ENCODE peak calls at places on chromosomes 11 and 22, in eight cellular contexts. W is cardiac muscle cell, M is esophagus muscularis mucosa, E is AG09309, R is psoas muscle, S is activated B cell treated with CpG ODN at 0.5 μM for 24 hours, T is AG10803, Y is GM10248. C is an unnamed sample.

GRCh38 chr22:29704528-29705285 is 15.1 kb upstream of the CABP7 start:
- DNase-seq in S (no peak), W (peak), Y (no peak), M (no peak), T (peak), R (no peak), E (no peak), C (no peak)

GRCh38 chr11:68750197-68750987 is 928 bp downstream of the TESMIN start:
- DNase-seq in R (peak), W (no peak), E (no peak), Y (no peak), S (peak), M (no peak), T (no peak), C (no peak)

GRCh38 chr22:45891471-45891995 is 85.4 kb downstream of the WNT7B start:
- DNase-seq in E (no peak), T (no peak), M (no peak), S (no peak), Y (no peak), R (peak), W (no peak), C (no peak)

GRCh38 chr11:59669611-59670009 is 773 bp upstream of the PATL1 start:
- DNase-seq in T (peak), M (no peak), W (peak), Y (no peak), S (no peak), R (no peak), E (no peak), C (peak)

GRCh38 chr22:37781434-37782059 is 26.2 kb upstream of the GCAT start:
- DNase-seq in M (no peak), W (no peak), Y (no peak), S (no peak), T (no peak), R (no peak), E (no peak), C (no peak)

GRCh38 chr11:69403556-69404215 is 77.8 kb upstream of the LINC01488 start:
- DNase-seq in W (no peak), T (peak), E (peak), Y (no peak), S (no peak), M (no peak), R (no peak), C (no peak)

GRCh38 chr11:67465190-67465522 is 3.9 kb downstream of the TMEM134 start:
- DNase-seq in S (no peak), E (no peak), R (no peak), Y (no peak), M (no peak), W (no peak), T (no peak), C (no peak)

GRCh38 chr11:129117595-129118350 is 74.4 kb downstream of the ARHGAP32 start:
- DNase-seq in T (peak), W (peak), R (no peak), M (no peak), E (peak), Y (peak), S (no peak), C (no peak)

GRCh38 chr22:44890416-44891292 is 119.2 kb downstream of the PHF21B start:
- DNase-seq in T (no peak), Y (no peak), W (no peak), M (no peak), E (no peak), S (no peak), R (peak), C (no peak)

GRCh38 chr22:26483043-26483438 is 542 bp downstream of the HPS4 start:
- DNase-seq in E (no peak), M (no peak), S (no peak), R (no peak), T (no peak), Y (no peak), W (no peak), C (no peak)

GRCh38 chr11:130421697-130422096 is 6.7 kb downstream of the ADAMTS8 start:
- DNase-seq in Y (no peak), W (no peak), T (no peak), M (no peak), S (no peak), E (no peak), R (peak), C (no peak)

GRCh38 chr11:83649468-83649915 is 363.3 kb upstream of the CCDC90B start:
- DNase-seq in E (no peak), M (no peak), R (no peak), Y (no peak), T (no peak), S (no peak), W (no peak), C (no peak)

GRCh38 chr11:134360050-134360835 is 28.5 kb downstream of the GLB1L2 start:
- DNase-seq in Y (peak), M (no peak), R (peak), T (peak), E (no peak), W (peak), S (peak), C (peak)

GRCh38 chr22:35805466-35805865 is 87.8 kb downstream of the APOL5 start:
- DNase-seq in M (no peak), S (no peak), Y (no peak), T (no peak), E (no peak), R (no peak), W (no peak), C (no peak)

GRCh38 chr11:980438-981365 is 55.0 kb downstream of the AP2A2 start:
- DNase-seq in R (peak), S (no peak), W (no peak), E (no peak), Y (no peak), T (peak), M (no peak), C (no peak)
- TF ChIP-seq CTCF in R (peak), S (no peak), W (peak), E (no peak), Y (no peak), T (peak), M (no peak), C (no peak)

GRCh38 chr11:19805346-19805745 is 92.7 kb downstream of the NAV2 start:
- DNase-seq in M (no peak), W (no peak), R (no peak), T (no peak), S (no peak), E (no peak), Y (no peak), C (no peak)

GRCh38 chr11:19802773-19803293 is 90.2 kb downstream of the NAV2 start:
- DNase-seq in S (no peak), T (no peak), E (no peak), R (no peak), Y (no peak), W (no peak), M (no peak), C (no peak)

GRCh38 chr11:19803506-19803998 is 90.9 kb downstream of the NAV2 start:
- DNase-seq in R (no peak), M (no peak), Y (no peak), W (no peak), T (no peak), S (no peak), E (no peak), C (no peak)

GRCh38 chr11:19800162-19800561 is 87.5 kb downstream of the NAV2 start:
- DNase-seq in E (no peak), M (no peak), W (peak), R (no peak), S (no peak), T (no peak), Y (no peak), C (no peak)

DNA sequence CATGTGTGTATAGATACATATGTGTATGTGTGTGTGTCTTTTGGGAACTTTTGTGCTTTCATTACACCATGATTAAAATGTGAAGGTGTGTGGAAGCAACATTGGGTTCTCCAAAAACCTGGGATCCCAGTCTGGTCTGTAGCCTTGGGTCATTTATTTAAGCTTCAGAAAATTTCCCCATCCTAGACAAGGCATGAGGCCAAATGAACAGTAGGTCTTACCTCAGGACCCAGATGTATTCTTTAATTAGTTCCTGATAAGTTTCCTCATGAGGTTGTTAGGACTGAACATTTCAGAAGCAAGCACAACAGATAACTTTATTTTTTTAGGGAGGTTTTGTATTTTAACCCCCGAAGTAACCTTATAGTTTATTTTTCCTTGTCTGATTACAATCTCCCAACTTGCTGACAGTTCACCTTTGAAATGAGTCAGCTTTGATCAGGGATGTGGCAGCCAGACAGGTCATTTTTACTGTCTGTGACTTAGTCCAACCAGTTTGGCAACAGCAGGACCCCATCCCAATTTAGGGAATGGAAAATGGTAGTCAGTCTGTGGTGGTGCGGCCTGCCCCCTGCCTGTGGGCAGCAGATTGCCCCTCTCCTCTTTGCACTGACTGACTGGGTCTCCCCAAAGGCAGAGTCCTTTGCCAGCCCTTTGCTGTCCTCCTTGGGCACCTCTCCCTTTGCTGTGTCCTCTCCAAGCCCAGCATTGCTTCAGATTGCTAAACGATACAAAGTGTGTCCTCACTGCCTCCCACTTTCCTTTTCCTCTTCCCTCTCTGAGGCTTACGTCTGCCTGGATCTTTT is 88.3 kb downstream of the NAV2 start:
- DNase-seq in W (no peak), S (no peak), E (no peak), M (no peak), R (no peak), Y (no peak), T (peak), C (no peak)
- TF ChIP-seq CTCF in W (no peak), S (no peak), E (peak), M (no peak), R (no peak), Y (no peak), T (peak), C (no peak)

DNA sequence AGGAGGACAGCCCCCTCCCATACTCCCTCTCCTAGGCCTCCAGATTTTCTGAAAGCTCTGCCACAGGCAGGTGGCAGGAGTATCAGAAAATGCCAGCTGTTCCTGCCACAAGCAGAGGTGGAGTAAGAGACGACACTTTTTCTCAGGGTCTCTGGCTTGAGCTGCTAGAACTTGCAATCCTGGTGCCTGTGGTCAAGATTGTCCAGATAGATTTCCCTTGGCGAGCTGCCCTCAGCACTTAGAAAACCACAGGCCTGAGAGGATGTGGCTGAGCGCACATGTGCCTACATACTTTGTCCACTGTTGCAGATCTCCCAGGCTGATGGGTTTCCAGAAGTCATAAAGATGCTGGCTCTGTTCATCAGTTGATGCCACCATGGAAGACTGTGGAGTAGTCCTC is 65.7 kb upstream of the NAV2 start:
- DNase-seq in W (peak), M (no peak), R (no peak), Y (no peak), E (peak), T (peak), S (no peak), C (no peak)
- TF ChIP-seq CTCF in W (no peak), M (no peak), R (no peak), Y (no peak), E (no peak), T (peak), S (no peak), C (no peak)

GRCh38 chr22:48218889-48219420 is 1456.5 kb downstream of the TBC1D22A start:
- DNase-seq in T (no peak), M (peak), E (no peak), R (no peak), W (no peak), S (no peak), Y (no peak), C (no peak)

GRCh38 chr22:48222742-48223487 is 1460.5 kb downstream of the TBC1D22A start:
- DNase-seq in S (no peak), Y (no peak), T (no peak), E (no peak), W (no peak), M (peak), R (no peak), C (no peak)

GRCh38 chr22:48212727-48213126 is 1450.3 kb downstream of the TBC1D22A start:
- DNase-seq in E (no peak), Y (no peak), M (no peak), W (no peak), S (no peak), T (no peak), R (no peak), C (no peak)

GRCh38 chr22:48217596-48217995 is 1455.1 kb downstream of the TBC1D22A start:
- DNase-seq in S (no peak), Y (no peak), W (no peak), M (peak), R (no peak), T (no peak), E (no peak), C (no peak)
- TF ChIP-seq CTCF in S (no peak), Y (no peak), W (no peak), M (no peak), R (no peak), T (no peak), E (no peak), C (no peak)

GRCh38 chr11:35488117-35488516 is 37.3 kb downstream of the PAMR1 start:
- DNase-seq in M (no peak), R (no peak), W (peak), S (no peak), E (no peak), Y (no peak), T (peak), C (no peak)

GRCh38 chr11:35485656-35486318 is 39.6 kb downstream of the PAMR1 start:
- DNase-seq in E (no peak), M (peak), R (peak), T (peak), S (peak), Y (peak), W (peak), C (peak)

GRCh38 chr11:35486446-35486845 is 39.0 kb downstream of the PAMR1 start:
- DNase-seq in W (no peak), R (no peak), Y (no peak), E (no peak), T (no peak), M (no peak), S (no peak), C (no peak)

GRCh38 chr11:35486934-35487333 is 38.5 kb downstream of the PAMR1 start:
- DNase-seq in Y (no peak), R (no peak), E (no peak), S (no peak), M (no peak), W (no peak), T (no peak), C (no peak)

DNA sequence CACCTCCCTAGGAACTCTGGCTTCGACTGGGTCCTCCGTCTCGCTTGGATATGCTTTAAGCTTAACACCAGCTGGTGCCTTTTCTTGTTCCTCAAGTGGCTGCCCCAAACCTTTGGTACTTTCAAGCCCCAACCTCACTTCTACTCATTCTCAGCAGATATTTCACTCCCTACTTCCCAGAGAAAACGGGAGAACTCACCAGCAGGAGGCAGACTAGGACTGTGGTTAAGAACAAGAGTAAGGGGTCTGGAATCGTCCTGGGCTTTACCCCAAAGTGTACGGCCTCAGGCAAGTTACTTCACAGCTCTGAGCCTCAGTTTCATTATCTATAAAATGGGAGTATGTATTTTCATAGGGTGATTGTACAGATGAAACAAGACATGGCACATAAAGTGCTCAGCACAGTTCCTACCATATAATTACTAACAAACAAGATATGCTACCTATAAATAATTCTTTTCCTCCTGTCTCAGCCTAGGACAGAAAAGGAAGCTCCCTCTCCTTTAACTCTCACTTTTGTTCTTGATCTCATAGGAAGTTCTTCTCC is 37.8 kb downstream of the PAMR1 start:
- DNase-seq in S (no peak), Y (no peak), W (peak), M (no peak), E (no peak), R (no peak), T (peak), C (no peak)
- TF ChIP-seq CTCF in S (no peak), Y (peak), W (peak), M (peak), E (peak), R (peak), T (peak), C (peak)

C was measured in D721Med.